ENCODE peak calls at places on chromosomes 16 and 17, in six cellular contexts. One of them, this sample, is unnamed.
A peak's percentile ranks its signal among the peaks of the same experiment; 100 is the strongest.

GRCh38 chr17:59329558-59330313 is 1.7 kb upstream of the YPEL2 start:
- DNase-seq in activated T-cell treated with anti-CD3 and anti-CD28 coated beads for 48 hours: no peak
- DNase-seq in activated CD8-positive, alpha-beta memory T cell treated with anti-CD3 and anti-CD28 coated beads for 1 hour: no peak
- DNase-seq in neuronal stem cell: peak; percentile 69
- DNase-seq in Calu3: peak; percentile 45
- DNase-seq in T follicular helper cell: peak; percentile 20
- DNase-seq in this sample: peak; percentile 41

GRCh38 chr17:16005641-16006040 is 6.0 kb downstream of the TTC19 start:
- DNase-seq in T follicular helper cell: no peak
- DNase-seq in activated T-cell treated with anti-CD3 and anti-CD28 coated beads for 48 hours: no peak
- DNase-seq in neuronal stem cell: no peak
- DNase-seq in Calu3: no peak
- DNase-seq in activated CD8-positive, alpha-beta memory T cell treated with anti-CD3 and anti-CD28 coated beads for 1 hour: no peak
- DNase-seq in this sample: no peak

GRCh38 chr16:2465653-2466415 is 5.3 kb upstream of the NTN3 start:
- DNase-seq in Calu3: no peak
- DNase-seq in activated CD8-positive, alpha-beta memory T cell treated with anti-CD3 and anti-CD28 coated beads for 1 hour: no peak
- DNase-seq in neuronal stem cell: no peak
- DNase-seq in T follicular helper cell: no peak
- DNase-seq in activated T-cell treated with anti-CD3 and anti-CD28 coated beads for 48 hours: no peak
- DNase-seq in this sample: no peak

GRCh38 chr16:48965391-48965790 is 316.2 kb downstream of the CBLN1 start:
- DNase-seq in T follicular helper cell: no peak
- DNase-seq in activated T-cell treated with anti-CD3 and anti-CD28 coated beads for 48 hours: no peak
- DNase-seq in Calu3: no peak
- DNase-seq in activated CD8-positive, alpha-beta memory T cell treated with anti-CD3 and anti-CD28 coated beads for 1 hour: no peak
- DNase-seq in neuronal stem cell: no peak
- DNase-seq in this sample: no peak

GRCh38 chr16:53057658-53058057 is 2.9 kb downstream of the CHD9 start:
- DNase-seq in Calu3: no peak
- DNase-seq in T follicular helper cell: no peak
- DNase-seq in neuronal stem cell: no peak
- DNase-seq in activated T-cell treated with anti-CD3 and anti-CD28 coated beads for 48 hours: no peak
- DNase-seq in activated CD8-positive, alpha-beta memory T cell treated with anti-CD3 and anti-CD28 coated beads for 1 hour: no peak
- DNase-seq in this sample: no peak

GRCh38 chr17:79831367-79832210 is 7.7 kb downstream of the CBX4 start:
- DNase-seq in Calu3: peak; percentile 66
- DNase-seq in activated CD8-positive, alpha-beta memory T cell treated with anti-CD3 and anti-CD28 coated beads for 1 hour: no peak
- DNase-seq in T follicular helper cell: no peak
- DNase-seq in activated T-cell treated with anti-CD3 and anti-CD28 coated beads for 48 hours: no peak
- DNase-seq in neuronal stem cell: no peak
- DNase-seq in this sample: no peak

GRCh38 chr17:11331790-11332526 is 90.9 kb downstream of the SHISA6 start:
- DNase-seq in neuronal stem cell: no peak
- DNase-seq in Calu3: no peak
- DNase-seq in activated CD8-positive, alpha-beta memory T cell treated with anti-CD3 and anti-CD28 coated beads for 1 hour: no peak
- DNase-seq in T follicular helper cell: no peak
- DNase-seq in activated T-cell treated with anti-CD3 and anti-CD28 coated beads for 48 hours: no peak
- DNase-seq in this sample: no peak

GRCh38 chr16:68273896-68274295 is 9.6 kb downstream of the SLC7A6 start:
- DNase-seq in Calu3: no peak
- DNase-seq in neuronal stem cell: no peak
- DNase-seq in activated T-cell treated with anti-CD3 and anti-CD28 coated beads for 48 hours: no peak
- DNase-seq in T follicular helper cell: no peak
- DNase-seq in activated CD8-positive, alpha-beta memory T cell treated with anti-CD3 and anti-CD28 coated beads for 1 hour: no peak
- DNase-seq in this sample: no peak

GRCh38 chr16:81790277-81790676 is 11.2 kb downstream of the PLCG2 start:
- DNase-seq in neuronal stem cell: no peak
- DNase-seq in Calu3: no peak
- DNase-seq in T follicular helper cell: no peak
- DNase-seq in activated T-cell treated with anti-CD3 and anti-CD28 coated beads for 48 hours: no peak
- DNase-seq in activated CD8-positive, alpha-beta memory T cell treated with anti-CD3 and anti-CD28 coated beads for 1 hour: no peak
- DNase-seq in this sample: no peak

GRCh38 chr17:835263-835662 is 53.1 kb downstream of the MRM3 start:
- DNase-seq in activated T-cell treated with anti-CD3 and anti-CD28 coated beads for 48 hours: no peak
- DNase-seq in T follicular helper cell: no peak
- DNase-seq in activated CD8-positive, alpha-beta memory T cell treated with anti-CD3 and anti-CD28 coated beads for 1 hour: no peak
- DNase-seq in neuronal stem cell: no peak
- DNase-seq in Calu3: peak; percentile 4
- DNase-seq in this sample: no peak

GRCh38 chr17:65185686-65186382 is 48.7 kb downstream of the RGS9 start:
- DNase-seq in activated CD8-positive, alpha-beta memory T cell treated with anti-CD3 and anti-CD28 coated beads for 1 hour: no peak
- DNase-seq in T follicular helper cell: no peak
- DNase-seq in activated T-cell treated with anti-CD3 and anti-CD28 coated beads for 48 hours: no peak
- DNase-seq in Calu3: no peak
- DNase-seq in neuronal stem cell: no peak
- DNase-seq in this sample: no peak

GRCh38 chr16:88971371-88972097 is 5.5 kb downstream of the CBFA2T3 start:
- DNase-seq in Calu3: peak; percentile 49
- DNase-seq in neuronal stem cell: no peak
- DNase-seq in activated CD8-positive, alpha-beta memory T cell treated with anti-CD3 and anti-CD28 coated beads for 1 hour: no peak
- DNase-seq in activated T-cell treated with anti-CD3 and anti-CD28 coated beads for 48 hours: no peak
- DNase-seq in T follicular helper cell: no peak
- DNase-seq in this sample: no peak

GRCh38 chr16:75250809-75251279 is 580 bp downstream of the BCAR1 start:
- DNase-seq in activated CD8-positive, alpha-beta memory T cell treated with anti-CD3 and anti-CD28 coated beads for 1 hour: no peak
- DNase-seq in neuronal stem cell: no peak
- DNase-seq in T follicular helper cell: no peak
- DNase-seq in Calu3: peak; percentile 89
- DNase-seq in activated T-cell treated with anti-CD3 and anti-CD28 coated beads for 48 hours: no peak
- DNase-seq in this sample: peak; percentile 67

GRCh38 chr17:48153711-48154642 is 46.4 kb downstream of the SNX11 start:
- DNase-seq in Calu3: peak; percentile 66
- DNase-seq in T follicular helper cell: no peak
- DNase-seq in activated T-cell treated with anti-CD3 and anti-CD28 coated beads for 48 hours: no peak
- DNase-seq in activated CD8-positive, alpha-beta memory T cell treated with anti-CD3 and anti-CD28 coated beads for 1 hour: no peak
- DNase-seq in neuronal stem cell: no peak
- DNase-seq in this sample: peak; percentile 42

GRCh38 chr16:85697441-85697840 is 8.7 kb upstream of the GINS2 start:
- DNase-seq in Calu3: no peak
- DNase-seq in activated T-cell treated with anti-CD3 and anti-CD28 coated beads for 48 hours: no peak
- DNase-seq in neuronal stem cell: no peak
- DNase-seq in activated CD8-positive, alpha-beta memory T cell treated with anti-CD3 and anti-CD28 coated beads for 1 hour: no peak
- DNase-seq in T follicular helper cell: no peak
- DNase-seq in this sample: peak; percentile 55

GRCh38 chr16:84720180-84720579 is 20.4 kb downstream of the USP10 start:
- DNase-seq in activated T-cell treated with anti-CD3 and anti-CD28 coated beads for 48 hours: no peak
- DNase-seq in activated CD8-positive, alpha-beta memory T cell treated with anti-CD3 and anti-CD28 coated beads for 1 hour: no peak
- DNase-seq in Calu3: no peak
- DNase-seq in neuronal stem cell: no peak
- DNase-seq in T follicular helper cell: no peak
- DNase-seq in this sample: no peak

GRCh38 chr16:87278191-87279093 is 38.8 kb downstream of the C16orf95 start:
- DNase-seq in T follicular helper cell: no peak
- DNase-seq in neuronal stem cell: peak; percentile 65
- DNase-seq in activated CD8-positive, alpha-beta memory T cell treated with anti-CD3 and anti-CD28 coated beads for 1 hour: no peak
- DNase-seq in Calu3: peak; percentile 90
- DNase-seq in activated T-cell treated with anti-CD3 and anti-CD28 coated beads for 48 hours: peak; percentile 53
- DNase-seq in this sample: peak; percentile 84

GRCh38 chr16:21608647-21609328 is 9.4 kb downstream of the METTL9 start:
- DNase-seq in T follicular helper cell: no peak
- DNase-seq in Calu3: no peak
- DNase-seq in neuronal stem cell: no peak
- DNase-seq in activated CD8-positive, alpha-beta memory T cell treated with anti-CD3 and anti-CD28 coated beads for 1 hour: no peak
- DNase-seq in activated T-cell treated with anti-CD3 and anti-CD28 coated beads for 48 hours: no peak
- DNase-seq in this sample: no peak

GRCh38 chr17:77403854-77404253 is 263.1 kb downstream of the SEC14L1 start:
- DNase-seq in Calu3: no peak
- DNase-seq in activated CD8-positive, alpha-beta memory T cell treated with anti-CD3 and anti-CD28 coated beads for 1 hour: no peak
- DNase-seq in activated T-cell treated with anti-CD3 and anti-CD28 coated beads for 48 hours: no peak
- DNase-seq in neuronal stem cell: no peak
- DNase-seq in T follicular helper cell: no peak
- DNase-seq in this sample: no peak

GRCh38 chr16:56539667-56540066 is 19.8 kb upstream of the BBS2 start:
- DNase-seq in T follicular helper cell: no peak
- DNase-seq in activated T-cell treated with anti-CD3 and anti-CD28 coated beads for 48 hours: no peak
- DNase-seq in neuronal stem cell: no peak
- DNase-seq in activated CD8-positive, alpha-beta memory T cell treated with anti-CD3 and anti-CD28 coated beads for 1 hour: no peak
- DNase-seq in Calu3: no peak
- DNase-seq in this sample: no peak

GRCh38 chr16:68446941-68447675 is 1.2 kb downstream of the SMPD3 start:
- DNase-seq in neuronal stem cell: no peak
- DNase-seq in T follicular helper cell: no peak
- DNase-seq in activated CD8-positive, alpha-beta memory T cell treated with anti-CD3 and anti-CD28 coated beads for 1 hour: no peak
- DNase-seq in activated T-cell treated with anti-CD3 and anti-CD28 coated beads for 48 hours: no peak
- DNase-seq in Calu3: no peak
- DNase-seq in this sample: no peak

GRCh38 chr17:54992797-54993639 is 24.5 kb downstream of the STXBP4 start:
- DNase-seq in T follicular helper cell: no peak
- DNase-seq in neuronal stem cell: peak; percentile 14
- DNase-seq in activated CD8-positive, alpha-beta memory T cell treated with anti-CD3 and anti-CD28 coated beads for 1 hour: no peak
- DNase-seq in activated T-cell treated with anti-CD3 and anti-CD28 coated beads for 48 hours: no peak
- DNase-seq in Calu3: peak; percentile 10
- DNase-seq in this sample: peak; percentile 45

GRCh38 chr17:39057807-39058206 is 90.6 kb upstream of the FBXO47 start:
- DNase-seq in neuronal stem cell: no peak
- DNase-seq in activated CD8-positive, alpha-beta memory T cell treated with anti-CD3 and anti-CD28 coated beads for 1 hour: no peak
- DNase-seq in T follicular helper cell: no peak
- DNase-seq in activated T-cell treated with anti-CD3 and anti-CD28 coated beads for 48 hours: no peak
- DNase-seq in Calu3: no peak
- DNase-seq in this sample: no peak

GRCh38 chr17:4220655-4221054 is 43.1 kb downstream of the ANKFY1 start:
- DNase-seq in T follicular helper cell: no peak
- DNase-seq in neuronal stem cell: no peak
- DNase-seq in Calu3: no peak
- DNase-seq in activated T-cell treated with anti-CD3 and anti-CD28 coated beads for 48 hours: no peak
- DNase-seq in activated CD8-positive, alpha-beta memory T cell treated with anti-CD3 and anti-CD28 coated beads for 1 hour: no peak
- DNase-seq in this sample: no peak

GRCh38 chr17:7932483-7932891 is 481 bp downstream of the CNTROB start:
- DNase-seq in T follicular helper cell: no peak
- DNase-seq in Calu3: peak; percentile 5
- DNase-seq in activated T-cell treated with anti-CD3 and anti-CD28 coated beads for 48 hours: no peak
- DNase-seq in neuronal stem cell: no peak
- DNase-seq in activated CD8-positive, alpha-beta memory T cell treated with anti-CD3 and anti-CD28 coated beads for 1 hour: no peak
- DNase-seq in this sample: peak; percentile 44

GRCh38 chr17:17001874-17002520 is 30.1 kb upstream of the TNFRSF13B start:
- DNase-seq in T follicular helper cell: peak; percentile 59
- DNase-seq in activated CD8-positive, alpha-beta memory T cell treated with anti-CD3 and anti-CD28 coated beads for 1 hour: peak; percentile 31
- DNase-seq in activated T-cell treated with anti-CD3 and anti-CD28 coated beads for 48 hours: peak; percentile 76
- DNase-seq in neuronal stem cell: peak; percentile 68
- DNase-seq in Calu3: peak; percentile 83
- DNase-seq in this sample: peak; percentile 84

GRCh38 chr16:88355389-88356123 is 27.2 kb upstream of the ZNF469 start:
- DNase-seq in Calu3: no peak
- DNase-seq in T follicular helper cell: no peak
- DNase-seq in activated CD8-positive, alpha-beta memory T cell treated with anti-CD3 and anti-CD28 coated beads for 1 hour: no peak
- DNase-seq in neuronal stem cell: no peak
- DNase-seq in activated T-cell treated with anti-CD3 and anti-CD28 coated beads for 48 hours: no peak
- DNase-seq in this sample: no peak

GRCh38 chr16:66467611-66468010 is 40.5 kb downstream of the BEAN1 start:
- DNase-seq in activated CD8-positive, alpha-beta memory T cell treated with anti-CD3 and anti-CD28 coated beads for 1 hour: no peak
- DNase-seq in T follicular helper cell: no peak
- DNase-seq in Calu3: no peak
- DNase-seq in neuronal stem cell: no peak
- DNase-seq in activated T-cell treated with anti-CD3 and anti-CD28 coated beads for 48 hours: no peak
- DNase-seq in this sample: no peak

GRCh38 chr17:78875738-78876597 is 27.0 kb downstream of the CEP295NL start:
- DNase-seq in neuronal stem cell: no peak
- DNase-seq in activated CD8-positive, alpha-beta memory T cell treated with anti-CD3 and anti-CD28 coated beads for 1 hour: no peak
- DNase-seq in T follicular helper cell: no peak
- DNase-seq in activated T-cell treated with anti-CD3 and anti-CD28 coated beads for 48 hours: no peak
- DNase-seq in Calu3: no peak
- DNase-seq in this sample: no peak

GRCh38 chr17:39605492-39606433 is 2.0 kb downstream of the NEUROD2 start:
- DNase-seq in Calu3: peak; percentile 97
- DNase-seq in T follicular helper cell: no peak
- DNase-seq in activated CD8-positive, alpha-beta memory T cell treated with anti-CD3 and anti-CD28 coated beads for 1 hour: no peak
- DNase-seq in activated T-cell treated with anti-CD3 and anti-CD28 coated beads for 48 hours: no peak
- DNase-seq in neuronal stem cell: no peak
- DNase-seq in this sample: no peak

GRCh38 chr17:34401165-34401564 is 38.1 kb upstream of the CCL1 start:
- DNase-seq in T follicular helper cell: no peak
- DNase-seq in activated CD8-positive, alpha-beta memory T cell treated with anti-CD3 and anti-CD28 coated beads for 1 hour: no peak
- DNase-seq in Calu3: no peak
- DNase-seq in neuronal stem cell: no peak
- DNase-seq in activated T-cell treated with anti-CD3 and anti-CD28 coated beads for 48 hours: no peak
- DNase-seq in this sample: no peak

GRCh38 chr16:80909720-80910119 is 97.0 kb downstream of the CMC2 start:
- DNase-seq in Calu3: no peak
- DNase-seq in neuronal stem cell: no peak
- DNase-seq in T follicular helper cell: no peak
- DNase-seq in activated T-cell treated with anti-CD3 and anti-CD28 coated beads for 48 hours: no peak
- DNase-seq in activated CD8-positive, alpha-beta memory T cell treated with anti-CD3 and anti-CD28 coated beads for 1 hour: no peak
- DNase-seq in this sample: no peak

GRCh38 chr17:72677714-72678390 is 414.6 kb downstream of the SLC39A11 start:
- DNase-seq in Calu3: no peak
- DNase-seq in neuronal stem cell: no peak
- DNase-seq in activated T-cell treated with anti-CD3 and anti-CD28 coated beads for 48 hours: no peak
- DNase-seq in T follicular helper cell: no peak
- DNase-seq in activated CD8-positive, alpha-beta memory T cell treated with anti-CD3 and anti-CD28 coated beads for 1 hour: no peak
- DNase-seq in this sample: no peak

GRCh38 chr17:75692976-75693375 is 25.8 kb downstream of the SAP30BP start:
- DNase-seq in neuronal stem cell: no peak
- DNase-seq in T follicular helper cell: no peak
- DNase-seq in Calu3: no peak
- DNase-seq in activated T-cell treated with anti-CD3 and anti-CD28 coated beads for 48 hours: no peak
- DNase-seq in activated CD8-positive, alpha-beta memory T cell treated with anti-CD3 and anti-CD28 coated beads for 1 hour: no peak
- DNase-seq in this sample: no peak

GRCh38 chr16:84738255-84739038 is 38.6 kb downstream of the USP10 start:
- DNase-seq in neuronal stem cell: peak; percentile 72
- DNase-seq in Calu3: peak; percentile 87
- DNase-seq in T follicular helper cell: peak; percentile 61
- DNase-seq in activated T-cell treated with anti-CD3 and anti-CD28 coated beads for 48 hours: peak; percentile 60
- DNase-seq in activated CD8-positive, alpha-beta memory T cell treated with anti-CD3 and anti-CD28 coated beads for 1 hour: peak; percentile 48
- DNase-seq in this sample: peak; percentile 68